ENCODE peak calls at places on chromosomes 5 and 9, in six cellular contexts. T is ureter; J is effector memory CD8-positive, alpha-beta T cell; I is HL-60; M is KBM-7; L is NCI-H2171 treated with DMSO at 0.1 percent for 48 hours. Q is an unnamed sample.

GRCh38 chr5:179609834-179610108 is 13.7 kb downstream of the HNRNPH1 start:
- DNase-seq in J (no peak), I (no peak), M (no peak), L (no peak), T (no peak), Q (no peak)

GRCh38 chr9:133347515-133347984 is 381 bp downstream of the MED22 start:
- DNase-seq in T (no peak), J (peak; percentile 32), L (peak; percentile 69), M (no peak), I (no peak), Q (peak; percentile 35)

GRCh38 chr9:34612788-34613390 is 992 bp upstream of the RPP25L start:
- DNase-seq in I (peak; percentile 79), M (peak; percentile 82), J (peak; percentile 65), L (peak; percentile 47), T (peak; percentile 85), Q (peak; percentile 72)

GRCh38 chr5:132215329-132215728 is 12.3 kb downstream of the P4HA2 start:
- DNase-seq in J (no peak), T (peak; percentile 89), M (no peak), L (no peak), I (no peak), Q (peak; percentile 80)

GRCh38 chr9:4197548-4197947 is 102.3 kb downstream of the GLIS3 start:
- DNase-seq in J (no peak), M (peak; percentile 16), I (peak; percentile 20), T (no peak), L (peak; percentile 46), Q (no peak)

GRCh38 chr5:54742417-54742889 is 224.9 kb downstream of the SNX18 start:
- DNase-seq in J (no peak), M (no peak), L (no peak), I (no peak), T (no peak), Q (peak; percentile 55)

GRCh38 chr5:173753307-173754168 is 134.6 kb upstream of the CPEB4 start:
- DNase-seq in T (no peak), M (no peak), I (no peak), L (peak; percentile 47), J (no peak), Q (no peak)

GRCh38 chr5:72438141-72438540 is 69.1 kb downstream of the ZNF366 start:
- DNase-seq in I (no peak), M (no peak), L (no peak), T (no peak), J (no peak), Q (no peak)

GRCh38 chr9:33748633-33749304 is 46.6 kb upstream of the PRSS3 start:
- DNase-seq in J (peak; percentile 54), I (peak; percentile 33), T (no peak), M (peak; percentile 78), L (no peak), Q (no peak)